ENCODE peak calls at places on chromosomes 3 and 15, in four cellular contexts. N is astrocyte of the cerebellum, V is left ventricle myocardium inferior, T is H1. D is an unnamed sample.

GRCh38 chr3:112926000-112926399 is 48.9 kb downstream of the CD200R1 start:
- DNase-seq in T (no peak), N (peak), V (no peak), D (no peak)

GRCh38 chr3:11764931-11765363 is 81.7 kb downstream of the TAMM41 start:
- DNase-seq in V (no peak), T (no peak), N (peak), D (peak)

GRCh38 chr15:67433495-67434099 is 87.3 kb upstream of the C15orf61 start:
- DNase-seq in V (peak), N (peak), T (peak), D (no peak)

GRCh38 chr15:91047545-91048199 is 25.3 kb upstream of the VPS33B start:
- DNase-seq in V (no peak), T (no peak), N (no peak), D (no peak)

GRCh38 chr15:94239474-94239873 is 8.1 kb downstream of the MCTP2 start:
- DNase-seq in V (no peak), N (no peak), T (no peak), D (peak)

GRCh38 chr15:60917469-60918130 is 311.5 kb downstream of the RORA start:
- DNase-seq in N (no peak), T (no peak), V (peak), D (no peak)

GRCh38 chr3:188342991-188343732 is 189.2 kb downstream of the LPP start:
- DNase-seq in N (no peak), T (no peak), V (peak), D (no peak)

GRCh38 chr3:81395739-81396138 is 365.7 kb downstream of the GBE1 start:
- DNase-seq in N (no peak), V (no peak), T (peak), D (no peak)

GRCh38 chr3:31124368-31124767 is 229.9 kb upstream of the GADL1 start:
- DNase-seq in T (no peak), N (no peak), V (no peak), D (no peak)

GRCh38 chr3:42610978-42611377 is 10.5 kb downstream of the NKTR start:
- DNase-seq in T (no peak), N (no peak), V (no peak), D (no peak)

GRCh38 chr3:103210583-103210982 is 775.8 kb downstream of the ZPLD1 start:
- DNase-seq in V (no peak), T (no peak), N (no peak), D (no peak)

GRCh38 chr3:133448478-133449122 is 48.7 kb downstream of the BFSP2 start:
- DNase-seq in V (no peak), T (no peak), N (no peak), D (no peak)

GRCh38 chr3:78804251-78805037 is 963.4 kb downstream of the ROBO1 start:
- DNase-seq in N (peak), V (no peak), T (no peak), D (no peak)

GRCh38 chr3:111735271-111735758 is 123.8 kb upstream of the PHLDB2 start:
- DNase-seq in V (no peak), T (no peak), N (peak), D (peak)

GRCh38 chr3:171181907-171182690 is 155.6 kb upstream of the SLC2A2 start:
- DNase-seq in N (no peak), V (no peak), T (no peak), D (no peak)

GRCh38 chr15:40358492-40359353 is 704 bp downstream of the DISP2 start:
- DNase-seq in N (no peak), V (no peak), T (no peak), D (no peak)

GRCh38 chr3:165259518-165260193 is 63.5 kb upstream of the SLITRK3 start:
- DNase-seq in N (peak), V (no peak), T (no peak), D (peak)

GRCh38 chr3:73622135-73622534 is 2.6 kb downstream of the PDZRN3 start:
- DNase-seq in V (peak), N (no peak), T (no peak), D (no peak)

GRCh38 chr15:28101983-28102441 is 2.9 kb upstream of the OCA2 start:
- DNase-seq in T (no peak), N (no peak), V (no peak), D (no peak)

GRCh38 chr15:55403531-55403930 is 4.6 kb downstream of the CCPG1 start:
- DNase-seq in T (no peak), N (no peak), V (no peak), D (no peak)

GRCh38 chr3:103381286-103381685 is 946.5 kb downstream of the ZPLD1 start:
- DNase-seq in N (no peak), T (no peak), V (no peak), D (no peak)

GRCh38 chr3:123723527-123724168 is 138.8 kb upstream of the HACD2 start:
- DNase-seq in N (peak), V (no peak), T (peak), D (no peak)

GRCh38 chr3:172341482-172342059 is 106.7 kb downstream of the GHSR start:
- DNase-seq in V (no peak), T (no peak), N (no peak), D (no peak)

GRCh38 chr15:63145426-63145825 is 11.9 kb downstream of the RPS27L start:
- DNase-seq in T (no peak), N (no peak), V (no peak), D (no peak)

GRCh38 chr15:40192942-40193341 is 32.1 kb downstream of the BUB1B start:
- DNase-seq in T (no peak), V (no peak), N (peak), D (no peak)

GRCh38 chr15:55588070-55588817 is at the start of gene PYGO1:
- DNase-seq in T (no peak), V (peak), N (peak), D (no peak)

GRCh38 chr15:80234883-80235282 is 17.1 kb downstream of the CTXND1 start:
- DNase-seq in N (no peak), T (peak), V (no peak), D (no peak)

GRCh38 chr15:33226559-33227181 is 32.2 kb upstream of the FMN1 start:
- DNase-seq in V (no peak), T (no peak), N (no peak), D (peak)
- TF ChIP-seq CTCF in V (peak), T (peak), N (peak), D (peak)

GRCh38 chr3:49276475-49277356 is at the start of gene C3orf62:
- DNase-seq in V (peak), N (peak), T (peak), D (no peak)
- H3K4me3 ChIP-seq in V (peak), N (peak), T (peak), D (peak)

GRCh38 chr3:41286305-41286704 is 87.0 kb downstream of the CTNNB1 start:
- DNase-seq in T (no peak), V (no peak), N (no peak), D (no peak)
- TF ChIP-seq CTCF in T (no peak), V (no peak), N (no peak), D (no peak)

GRCh38 chr3:4752201-4753072 is 226.8 kb upstream of the BHLHE40 start:
- DNase-seq in V (no peak), T (no peak), N (no peak), D (peak)

GRCh38 chr3:4755566-4755965 is 223.7 kb upstream of the BHLHE40 start:
- DNase-seq in N (no peak), V (no peak), T (no peak), D (no peak)

GRCh38 chr3:4754180-4755086 is 224.8 kb upstream of the BHLHE40 start:
- DNase-seq in T (no peak), V (no peak), N (no peak), D (no peak)

GRCh38 chr3:4751057-4752051 is 227.9 kb upstream of the BHLHE40 start:
- DNase-seq in T (no peak), V (no peak), N (peak), D (peak)

DNA sequence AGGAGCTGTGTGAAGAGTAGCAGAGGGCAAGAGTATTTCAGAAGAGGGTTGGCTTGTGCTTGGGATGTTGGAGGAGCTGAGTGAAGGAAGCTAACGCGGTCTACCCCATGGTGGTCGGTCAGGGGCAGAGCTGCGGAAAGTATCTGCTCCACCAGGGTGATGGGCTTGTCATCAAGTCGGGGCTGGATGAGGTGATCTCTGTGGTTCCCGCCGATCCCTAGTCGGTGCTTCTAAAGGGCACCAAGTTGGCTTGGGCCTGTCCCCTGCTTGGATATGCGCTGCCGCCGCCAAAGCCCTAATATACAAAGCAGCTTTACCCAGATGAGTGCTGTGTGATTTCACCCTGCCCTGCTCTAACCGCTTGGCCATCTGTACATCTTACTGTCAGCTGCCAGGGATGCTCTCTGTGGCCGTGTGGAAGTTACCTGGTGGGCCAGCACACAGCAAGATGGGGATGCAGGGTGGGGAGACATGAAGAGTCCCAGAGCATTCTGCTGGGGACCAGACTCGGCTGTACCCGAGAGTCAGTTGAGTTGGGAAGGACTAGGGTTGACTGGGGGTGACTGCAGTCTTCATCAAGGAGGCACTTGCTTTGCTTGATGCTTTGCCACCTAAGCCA is 226.1 kb upstream of the BHLHE40 start:
- DNase-seq in V (no peak), T (no peak), N (no peak), D (no peak)
- H3K4me3 ChIP-seq in V (no peak), T (no peak), N (no peak), D (no peak)

GRCh38 chr3:185658504-185658912 is 72.4 kb downstream of the SENP2 start:
- DNase-seq in V (peak), N (peak), T (no peak), D (peak)
- TF ChIP-seq CTCF in V (no peak), N (no peak), T (no peak), D (no peak)

GRCh38 chr15:69104050-69104750 is 56.2 kb upstream of the GLCE start:
- DNase-seq in N (no peak), V (no peak), T (no peak), D (no peak)

GRCh38 chr15:69099976-69100375 is 60.5 kb upstream of the GLCE start:
- DNase-seq in T (no peak), V (no peak), N (no peak), D (no peak)

GRCh38 chr15:69100821-69101220 is 59.6 kb upstream of the GLCE start:
- DNase-seq in T (no peak), V (no peak), N (no peak), D (no peak)

GRCh38 chr15:69107025-69107620 is 53.3 kb upstream of the GLCE start:
- DNase-seq in T (no peak), N (no peak), V (no peak), D (no peak)

GRCh38 chr15:69105451-69105985 is 54.9 kb upstream of the GLCE start:
- DNase-seq in T (no peak), N (no peak), V (no peak), D (no peak)
- H3K4me3 ChIP-seq in T (no peak), N (no peak), V (no peak), D (no peak)

GRCh38 chr3:184126006-184126405 is 9.2 kb upstream of the EIF2B5 start:
- DNase-seq in V (no peak), T (no peak), N (no peak), D (no peak)

GRCh38 chr3:184134746-184135148 is 411 bp upstream of the EIF2B5 start:
- DNase-seq in V (no peak), T (no peak), N (no peak), D (no peak)

GRCh38 chr3:184132947-184133346 is 2.2 kb upstream of the EIF2B5 start:
- DNase-seq in T (no peak), N (no peak), V (no peak), D (no peak)

GRCh38 chr3:184133840-184134745 is 1.1 kb upstream of the EIF2B5 start:
- DNase-seq in T (no peak), N (no peak), V (peak), D (no peak)

DNA sequence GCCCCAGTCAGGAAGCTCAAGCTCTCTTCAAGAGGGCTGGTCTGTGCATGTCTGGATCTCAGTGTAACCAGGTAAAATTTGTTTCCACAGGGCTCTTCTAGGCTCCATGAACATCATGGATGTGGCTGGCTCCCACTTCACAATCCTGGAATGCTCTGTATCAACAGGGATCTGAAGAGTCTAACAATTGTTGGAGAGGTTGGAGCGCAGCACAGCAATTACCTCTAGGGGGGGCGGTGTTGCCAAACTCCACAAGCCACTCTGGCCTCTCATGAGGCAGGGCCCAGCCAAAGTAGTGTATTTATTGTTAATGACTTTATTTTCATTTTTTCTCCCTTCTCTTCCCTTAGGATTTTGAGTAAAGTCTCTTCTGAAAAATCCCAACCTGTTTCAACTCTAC is 6.1 kb upstream of the EIF2B5 start:
- DNase-seq in V (no peak), N (no peak), T (no peak), D (no peak)
- TF ChIP-seq CTCF in V (peak), N (peak), T (peak), D (peak)

GRCh38 chr15:69009353-69009752 is 5.1 kb upstream of the NOX5 start:
- DNase-seq in N (no peak), V (no peak), T (no peak), D (no peak)
- H3K4me3 ChIP-seq in N (no peak), V (no peak), T (no peak), D (no peak)

DNA sequence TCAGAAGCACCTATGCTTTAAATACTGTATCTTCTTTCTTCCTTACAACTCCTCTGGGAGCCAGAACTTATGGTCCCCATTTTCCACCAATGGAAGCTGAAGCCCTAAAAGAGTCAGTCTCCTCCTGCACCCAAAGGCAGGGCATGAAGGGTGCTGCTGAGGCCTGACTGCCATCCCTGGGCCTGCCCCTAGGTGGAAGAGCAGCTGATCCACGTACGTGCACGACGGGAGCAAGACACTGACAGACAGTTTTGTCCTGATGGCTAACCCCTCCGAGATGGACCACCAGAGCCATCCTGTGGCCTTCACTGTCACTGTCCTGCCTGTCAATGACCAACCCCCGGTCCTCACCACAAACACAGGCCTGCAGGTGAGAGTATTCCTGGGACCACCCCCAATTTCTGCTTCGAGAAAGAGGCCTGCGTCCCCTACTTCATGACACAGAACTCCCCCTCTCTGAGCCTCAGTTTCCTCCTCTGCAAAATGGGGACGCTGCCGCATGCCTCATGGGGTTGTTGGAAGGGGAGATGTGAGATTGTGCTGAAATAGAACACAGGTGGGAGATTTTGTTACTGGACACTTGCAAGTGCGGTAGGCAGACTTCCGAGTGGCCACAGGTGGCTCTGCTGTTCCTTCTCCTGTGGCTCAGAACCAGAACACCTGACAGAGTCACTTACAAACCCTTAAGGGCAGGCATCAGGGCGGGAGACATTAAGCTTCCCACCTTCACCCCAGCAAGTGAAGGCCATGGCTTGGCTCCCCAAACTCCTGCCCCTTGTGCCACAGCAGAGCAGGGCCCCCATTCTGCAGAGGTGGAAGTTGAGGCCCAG is 175.4 kb downstream of the TBC1D2B start:
- DNase-seq in T (no peak), N (no peak), V (no peak), D (no peak)
- TF ChIP-seq CTCF in T (peak), N (peak), V (no peak), D (no peak)

D was measured in epithelial cell of proximal tubule.